ENCODE peak calls at places on chromosomes 12 and 14, in five cellular contexts. X is uterus, I is cardiac fibroblast, G is GM12865, O is fibroblast of lung. A is an unnamed sample.

GRCh38 chr12:92539966-92540791 is 162.6 kb upstream of the PLEKHG7 start:
- DNase-seq in G (peak), X (no peak), I (no peak), O (no peak), A (no peak)

GRCh38 chr12:68034567-68034966 is 45.3 kb downstream of the IFNG-AS1 start:
- DNase-seq in O (no peak), X (no peak), G (no peak), I (no peak), A (no peak)

GRCh38 chr14:23409475-23409874 is 1.4 kb upstream of the MYH6 start:
- DNase-seq in G (peak), X (no peak), I (no peak), O (no peak), A (no peak)

GRCh38 chr12:79021021-79021420 is 156.4 kb downstream of the SYT1 start:
- DNase-seq in X (no peak), G (no peak), I (no peak), O (no peak), A (no peak)

GRCh38 chr12:39499296-39499695 is 56.4 kb upstream of the KIF21A start:
- DNase-seq in G (no peak), I (peak), X (no peak), O (no peak), A (peak)

GRCh38 chr12:8127138-8127537 is 3.7 kb downstream of the CLEC4A start:
- DNase-seq in X (no peak), O (no peak), G (no peak), I (no peak), A (no peak)

GRCh38 chr12:29286081-29286800 is 94.7 kb downstream of the ERGIC2 start:
- DNase-seq in O (no peak), I (peak), X (no peak), G (no peak), A (peak)

GRCh38 chr12:5438671-5439200 is 6.8 kb downstream of the NTF3 start:
- DNase-seq in I (no peak), X (no peak), G (no peak), O (no peak), A (peak)

GRCh38 chr14:74882103-74882920 is 596 bp downstream of the DLST start:
- DNase-seq in I (peak), X (no peak), O (peak), G (peak), A (peak)

DNA sequence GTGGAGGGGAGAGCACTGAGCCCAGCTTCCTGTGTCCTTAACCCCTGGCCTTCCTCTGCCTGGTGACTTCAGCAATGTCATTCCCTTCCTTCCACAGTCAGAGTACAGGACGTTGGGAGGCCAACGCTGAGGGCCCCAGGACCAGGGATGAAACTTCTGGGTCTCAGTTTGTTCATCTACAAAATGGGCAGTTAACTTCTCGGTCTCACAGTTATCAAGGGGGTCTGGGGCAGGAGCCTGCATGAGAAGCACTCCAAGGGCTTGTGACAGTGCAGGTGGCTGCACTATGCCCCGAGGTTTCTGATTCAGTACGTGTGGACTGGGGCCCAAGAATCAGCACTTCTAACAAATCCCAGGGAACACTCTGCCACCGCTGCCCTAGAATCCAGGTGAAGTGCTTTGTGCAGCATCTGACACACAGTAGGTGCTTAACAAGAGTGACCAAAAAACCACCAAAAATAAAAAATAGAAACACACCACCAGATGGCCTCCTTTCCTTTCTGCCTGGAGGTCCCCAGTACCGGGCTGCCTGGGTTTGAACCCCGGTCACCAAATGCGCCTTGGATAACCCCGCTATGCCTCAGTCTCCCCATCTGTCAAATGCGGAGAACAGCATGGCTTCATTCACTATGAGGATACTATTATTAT is 80.4 kb downstream of the RFLNA start:
- DNase-seq in G (no peak), X (no peak), I (no peak), O (no peak), A (no peak)
- TF ChIP-seq CTCF in G (no peak), X (no peak), I (peak), O (no peak), A (no peak)

GRCh38 chr12:12715128-12715458 is 2.1 kb upstream of the CDKN1B start:
- DNase-seq in I (no peak), X (no peak), G (no peak), O (no peak), A (no peak)

GRCh38 chr12:12715459-12716150 is 1.6 kb upstream of the CDKN1B start:
- DNase-seq in I (no peak), O (no peak), X (no peak), G (peak), A (no peak)

GRCh38 chr12:12717586-12718381 is 616 bp downstream of the CDKN1B start:
- DNase-seq in G (no peak), O (no peak), I (no peak), X (no peak), A (peak)

GRCh38 chr12:12716845-12717585 is at the start of gene CDKN1B:
- DNase-seq in X (peak), G (peak), O (peak), I (peak), A (peak)

GRCh38 chr12:12716151-12716844 is 870 bp upstream of the CDKN1B start:
- DNase-seq in X (peak), G (no peak), O (peak), I (peak), A (peak)
- H3K4me3 ChIP-seq in X (peak), G (peak), O (peak), I (peak), A (peak)

DNA sequence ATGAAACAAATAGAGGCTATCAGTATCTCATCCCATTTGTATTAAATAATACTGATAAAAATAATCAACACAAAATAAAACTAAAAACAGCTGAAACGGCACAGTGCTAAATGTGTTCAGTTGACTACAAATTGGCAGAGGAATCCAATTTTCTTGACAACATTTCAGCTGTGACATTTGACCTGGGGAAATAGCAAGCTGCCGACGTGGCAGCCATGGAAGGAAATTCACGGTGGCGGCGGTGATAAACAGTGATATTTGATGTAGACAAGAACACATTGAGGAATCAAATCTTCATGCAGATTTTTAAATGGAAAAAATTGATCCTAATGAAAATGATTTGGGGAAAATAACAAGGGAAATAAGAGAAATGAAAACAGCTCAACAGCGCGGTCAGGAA is 159.1 kb upstream of the RTL1 start:
- DNase-seq in G (no peak), O (peak), I (peak), X (no peak), A (peak)
- TF ChIP-seq CTCF in G (no peak), O (no peak), I (no peak), X (no peak), A (no peak)

GRCh38 chr14:32635103-32635719 is 303.5 kb upstream of the NPAS3 start:
- DNase-seq in I (peak), G (no peak), X (no peak), O (peak), A (peak)
- H3K4me3 ChIP-seq in I (no peak), G (no peak), X (no peak), O (no peak), A (no peak)

A was measured in fibroblast of the aortic adventitia.